ENCODE peak calls at places on chromosomes 5 and 9, in six cellular contexts. N is esophagus squamous epithelium, H is cardiac fibroblast, U is bronchial epithelial cell, A is neural progenitor cell, I is AG04450. E is an unnamed sample.

GRCh38 chr5:41410307-41410706 is 100.1 kb downstream of the PLCXD3 start:
- DNase-seq in N (no peak), H (no peak), U (no peak), A (no peak), I (no peak), E (no peak)

GRCh38 chr9:131442351-131442750 is 48.5 kb downstream of the PRRC2B start:
- DNase-seq in N (no peak), H (no peak), U (no peak), A (no peak), I (no peak), E (no peak)

GRCh38 chr9:107087256-107087655 is 195.8 kb upstream of the RAD23B start:
- DNase-seq in N (no peak), H (peak; percentile 3), U (no peak), A (no peak), I (no peak), E (no peak)

GRCh38 chr5:150700298-150700599 is 613 bp downstream of the RBM22 start:
- DNase-seq in N (no peak), H (no peak), U (no peak), A (no peak), I (no peak), E (no peak)

GRCh38 chr5:40410939-40411635 is 268.6 kb upstream of the PTGER4 start:
- DNase-seq in N (no peak), H (peak; percentile 73), U (peak; percentile 98), A (no peak), I (no peak), E (no peak)

GRCh38 chr9:72480931-72481330 is 40.5 kb upstream of the TMC1 start:
- DNase-seq in N (no peak), H (peak; percentile 39), U (peak; percentile 57), A (no peak), I (no peak), E (no peak)

GRCh38 chr9:91037511-91038482 is 236.2 kb downstream of the SYK start:
- DNase-seq in N (no peak), H (peak; percentile 86), U (peak; percentile 41), A (no peak), I (peak; percentile 80), E (no peak)

GRCh38 chr5:73388371-73388684 is 60.2 kb downstream of the FOXD1 start:
- DNase-seq in N (no peak), H (no peak), U (no peak), A (no peak), I (no peak), E (no peak)

GRCh38 chr9:446074-446699 is 231.5 kb downstream of the DOCK8 start:
- DNase-seq in N (no peak), H (no peak), U (peak; percentile 16), A (no peak), I (no peak), E (no peak)

GRCh38 chr9:135582966-135583685 is 21.6 kb downstream of the PAEP start:
- DNase-seq in N (no peak), H (no peak), U (no peak), A (no peak), I (no peak), E (no peak)

DNA sequence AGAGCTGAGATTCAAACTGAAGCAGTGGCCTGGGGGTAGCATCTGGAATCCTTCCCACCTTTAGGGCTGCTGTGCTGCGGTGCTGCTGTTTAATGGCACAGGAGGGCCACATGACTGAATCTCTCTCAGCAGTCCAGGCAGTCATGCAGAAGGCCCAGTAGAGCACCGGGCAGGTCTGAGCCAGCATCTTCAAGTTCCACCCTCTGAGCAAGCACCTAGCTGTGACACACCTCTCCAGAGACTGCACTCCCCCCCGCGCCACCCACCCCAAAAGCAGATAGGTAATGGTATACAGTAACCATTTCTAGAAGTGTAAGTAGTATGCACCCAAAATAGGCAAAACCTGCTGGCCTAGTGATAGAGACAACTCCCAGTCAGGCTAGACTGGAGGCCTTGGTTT is 8.2 kb downstream of the IL4 start:
- DNase-seq in N (no peak), H (no peak), U (no peak), A (no peak), I (no peak), E (no peak)
- H3K4me3 ChIP-seq in N (no peak overlapping the region), H (no peak overlapping the region), U (no peak overlapping the region), A (no peak overlapping the region), I (no peak overlapping the region), E (no peak overlapping the region)

DNA sequence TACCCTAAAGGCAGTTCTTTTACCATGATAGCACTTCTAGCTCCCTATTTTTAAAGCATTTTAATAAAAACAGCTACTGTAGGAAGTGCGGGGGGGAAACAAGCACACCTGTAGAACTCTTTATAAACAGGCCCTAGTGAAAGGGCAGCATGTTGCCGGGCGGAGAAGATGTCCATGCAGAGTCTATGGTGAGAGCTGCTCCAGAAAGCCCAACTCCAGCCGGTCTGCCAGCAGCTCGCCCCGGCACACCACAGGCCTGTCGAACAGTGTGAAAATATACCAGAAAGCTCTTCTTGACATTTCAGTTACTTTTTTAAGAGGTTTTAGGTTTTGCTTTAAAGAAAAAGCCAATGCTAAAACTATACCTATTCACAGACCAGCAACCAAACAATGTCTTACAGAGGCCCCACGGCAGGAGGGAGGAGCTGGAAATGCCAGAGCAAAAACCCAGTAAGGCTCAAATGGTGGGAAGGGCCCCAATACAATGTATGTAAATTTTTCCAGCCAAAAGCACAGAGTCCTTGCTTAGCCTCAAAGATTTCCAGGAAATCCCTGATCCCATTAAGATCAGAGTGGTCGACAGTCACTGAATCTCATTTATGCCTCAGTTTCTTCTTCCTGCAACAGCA is 121.2 kb downstream of the SAXO1 start:
- DNase-seq in N (no peak), H (no peak), U (no peak), A (peak; percentile 34), I (no peak), E (no peak)
- H3K4me3 ChIP-seq in N (no peak overlapping the region), H (no peak overlapping the region), U (no peak overlapping the region), A (no peak overlapping the region), I (no peak overlapping the region), E (no peak overlapping the region)

GRCh38 chr9:77457916-77458592 is 190.1 kb downstream of the GNA14 start:
- DNase-seq in N (no peak), H (peak; percentile 77), U (peak; percentile 59), A (peak; percentile 84), I (no peak), E (no peak)

GRCh38 chr9:77455312-77455927 is 192.7 kb downstream of the GNA14 start:
- DNase-seq in N (no peak), H (peak; percentile 54), U (peak; percentile 24), A (no peak), I (no peak), E (no peak)

GRCh38 chr9:77454668-77455067 is 193.5 kb downstream of the GNA14 start:
- DNase-seq in N (no peak), H (peak; percentile 84), U (no peak), A (no peak), I (peak; percentile 34), E (no peak)

GRCh38 chr9:77453857-77454647 is 194.1 kb downstream of the GNA14 start:
- DNase-seq in N (no peak), H (no peak), U (no peak), A (no peak), I (no peak), E (no peak)

GRCh38 chr9:77456829-77457437 is 191.2 kb downstream of the GNA14 start:
- DNase-seq in N (no peak), H (peak; percentile 96), U (peak; percentile 93), A (peak; percentile 85), I (peak; percentile 77), E (peak; percentile 55)
- H3K4me3 ChIP-seq in N (no peak overlapping the region), H (no peak overlapping the region), U (no peak overlapping the region), A (no peak overlapping the region), I (no peak overlapping the region), E (no peak overlapping the region)

GRCh38 chr9:129669141-129669718 is 3.8 kb downstream of the PRRX2 start:
- DNase-seq in N (no peak), H (no peak), U (no peak), A (no peak), I (peak; percentile 59), E (no peak)
- H3K4me3 ChIP-seq in N (no peak overlapping the region), H (no peak overlapping the region), U (no peak overlapping the region), A (no peak overlapping the region), I (no peak overlapping the region), E (no peak overlapping the region)

GRCh38 chr9:120924698-120925534 is 1.7 kb downstream of the TRAF1 start:
- DNase-seq in N (no peak), H (no peak), U (no peak), A (no peak), I (no peak), E (no peak)

GRCh38 chr9:120926397-120926928 is at the start of gene TRAF1:
- DNase-seq in N (no peak), H (no peak), U (no peak), A (no peak), I (no peak), E (no peak)

GRCh38 chr9:120923620-120924328 is 2.8 kb downstream of the TRAF1 start:
- DNase-seq in N (no peak), H (no peak), U (no peak), A (no peak), I (no peak), E (no peak)

GRCh38 chr9:120927125-120928014 is 774 bp upstream of the TRAF1 start:
- DNase-seq in N (no peak), H (no peak), U (no peak), A (no peak), I (no peak), E (no peak)

DNA sequence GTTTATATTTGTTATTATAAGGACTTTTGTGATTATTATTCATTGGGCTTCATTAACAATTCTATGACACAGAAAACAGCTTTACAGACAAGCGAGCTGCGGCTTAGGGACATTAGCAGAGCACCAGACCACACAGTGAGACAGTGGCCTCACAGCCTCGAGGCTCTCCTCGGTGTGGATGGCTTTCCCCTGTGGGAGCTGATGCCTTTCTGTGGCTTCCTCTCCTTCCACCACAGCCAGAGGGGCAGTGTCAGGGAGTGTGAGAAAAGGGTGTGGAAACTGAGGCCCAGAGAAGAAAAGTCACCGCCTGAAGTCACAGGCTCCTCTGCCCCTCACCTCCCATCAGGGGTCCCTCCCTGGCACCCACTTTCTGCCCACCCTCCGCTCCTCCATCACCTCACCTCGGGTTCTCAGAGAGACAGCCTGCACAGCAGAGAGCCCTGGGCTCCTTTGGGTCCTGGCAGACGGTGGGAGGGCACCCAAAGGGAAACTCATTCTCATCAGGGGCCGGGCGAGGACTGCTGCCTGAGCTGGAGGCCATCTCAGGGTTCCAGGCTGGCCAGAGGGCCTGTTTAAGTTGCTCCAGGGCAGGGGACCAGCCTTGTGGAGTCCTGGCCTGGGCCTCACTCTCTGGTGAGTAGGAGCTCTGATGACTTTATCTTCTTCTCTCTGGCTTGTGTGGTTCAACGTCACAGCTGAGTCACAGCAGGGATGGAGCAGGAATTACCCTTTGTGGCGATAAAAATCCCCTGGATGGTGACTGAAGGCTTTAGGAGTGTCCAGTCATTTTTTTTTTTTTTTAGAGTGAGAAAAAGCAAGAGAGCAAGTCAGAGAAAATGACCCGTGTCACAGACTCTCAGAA is 830 bp downstream of the TRAF1 start:
- DNase-seq in N (no peak), H (peak; percentile 94), U (peak; percentile 83), A (no peak), I (peak; percentile 62), E (peak; percentile 36)
- H3K4me3 ChIP-seq in N (no peak overlapping the region), H (no peak overlapping the region), U (no peak overlapping the region), A (no peak overlapping the region), I (peak overlapping the region; percentile 33), E (no peak overlapping the region)

GRCh38 chr5:2271280-2271679 is 388.6 kb upstream of the IRX4 start:
- DNase-seq in N (no peak), H (no peak), U (no peak), A (no peak), I (no peak), E (no peak)
- H3K4me3 ChIP-seq in N (no peak overlapping the region), H (no peak overlapping the region), U (no peak overlapping the region), A (no peak overlapping the region), I (no peak overlapping the region), E (no peak overlapping the region)

GRCh38 chr5:128093368-128093767 is 9.8 kb downstream of the SLC12A2 start:
- DNase-seq in N (no peak), H (peak; percentile 36), U (no peak), A (no peak), I (no peak), E (no peak)
- H3K4me3 ChIP-seq in N (no peak overlapping the region), H (no peak overlapping the region), U (no peak overlapping the region), A (no peak overlapping the region), I (no peak overlapping the region), E (no peak overlapping the region)

GRCh38 chr5:131926168-131926567 is 19.3 kb downstream of the MEIKIN start:
- DNase-seq in N (no peak), H (no peak), U (no peak), A (no peak), I (no peak), E (no peak)
- H3K4me3 ChIP-seq in N (no peak overlapping the region), H (no peak overlapping the region), U (no peak overlapping the region), A (no peak overlapping the region), I (no peak overlapping the region), E (no peak overlapping the region)